ENCODE peak calls at places on chromosome 4, in six cellular contexts. T is sigmoid colon, Q is Panc1, B is suprapubic skin, Z is breast epithelium, K is spleen. X is an unnamed sample.

GRCh38 chr4:40949701-40950100 is 199.9 kb downstream of the NSUN7 start:
- DNase-seq in K (no peak), Z (no peak), B (no peak), T (no peak), Q (no peak), X (no peak)

GRCh38 chr4:132266374-132266773 is 882.7 kb upstream of the PCDH10 start:
- DNase-seq in B (no peak), Z (no peak), T (no peak), K (no peak), Q (no peak), X (no peak)

GRCh38 chr4:61556277-61556676 is 356.2 kb downstream of the ADGRL3 start:
- DNase-seq in Z (no peak), B (no peak), T (no peak), Q (no peak), K (no peak), X (no peak)

GRCh38 chr4:79686976-79687375 is 278.9 kb upstream of the GK2 start:
- DNase-seq in Z (no peak), T (no peak), B (no peak), K (no peak), Q (no peak), X (no peak)

GRCh38 chr4:169236901-169237626 is 33.7 kb downstream of the SH3RF1 start:
- DNase-seq in K (no peak), T (no peak), B (no peak), Z (peak), Q (no peak), X (no peak)

GRCh38 chr4:15378055-15378454 is 49.8 kb upstream of the C1QTNF7 start:
- DNase-seq in B (no peak), Q (no peak), Z (no peak), K (no peak), T (no peak), X (no peak)

GRCh38 chr4:121397941-121398601 is 17.3 kb upstream of the QRFPR start:
- DNase-seq in Z (no peak), B (no peak), K (no peak), T (peak), Q (no peak), X (no peak)

GRCh38 chr4:74230902-74231499 is 73.1 kb downstream of the MTHFD2L start:
- DNase-seq in B (no peak), Q (no peak), K (no peak), Z (no peak), T (no peak), X (no peak)

GRCh38 chr4:118752551-118752950 is 67.4 kb downstream of the METTL14 start:
- DNase-seq in K (no peak), B (no peak), Z (no peak), T (no peak), Q (no peak), X (no peak)

GRCh38 chr4:168699224-168699878 is 202.5 kb downstream of the PALLD start:
- DNase-seq in K (no peak), Z (no peak), Q (no peak), B (no peak), T (no peak), X (no peak)

GRCh38 chr4:581181-581580 is 5.1 kb upstream of the TMEM271 start:
- DNase-seq in T (no peak), Z (no peak), Q (no peak), K (no peak), B (no peak), X (no peak)

GRCh38 chr4:190016369-190017289 is 10.4 kb downstream of the FRG2 start:
- DNase-seq in Z (no peak), K (peak), Q (no peak), B (no peak), T (no peak), X (no peak)

GRCh38 chr4:83282049-83282535 is 2.5 kb downstream of the COQ2 start:
- DNase-seq in B (no peak), Q (no peak), T (no peak), K (no peak), Z (no peak), X (no peak)

GRCh38 chr4:74930166-74930565 is 2.8 kb upstream of the PARM1 start:
- DNase-seq in K (no peak), Z (no peak), T (no peak), Q (no peak), B (no peak), X (no peak)

GRCh38 chr4:99887837-99888236 is 6.4 kb downstream of the LAMTOR3 start:
- DNase-seq in Q (no peak), K (no peak), B (no peak), T (no peak), Z (no peak), X (no peak)

GRCh38 chr4:85147481-85148076 is 181.1 kb upstream of the WDFY3 start:
- DNase-seq in Z (peak), K (peak), B (no peak), Q (peak), T (peak), X (no peak)

GRCh38 chr4:140372607-140373327 is 679 bp upstream of the SCOC start:
- DNase-seq in T (no peak), K (no peak), B (no peak), Z (no peak), Q (no peak), X (no peak)

GRCh38 chr4:7708981-7709380 is 230.7 kb downstream of the AFAP1 start:
- DNase-seq in Z (no peak), T (no peak), K (no peak), Q (no peak), B (no peak), X (no peak)

GRCh38 chr4:37631551-37631950 is 54.6 kb downstream of the RELL1 start:
- DNase-seq in K (no peak), Q (no peak), T (peak), Z (peak), B (peak), X (no peak)

GRCh38 chr4:140331245-140331644 is 42.2 kb upstream of the SCOC start:
- DNase-seq in K (no peak), Q (no peak), Z (no peak), T (no peak), B (no peak), X (no peak)

GRCh38 chr4:184117662-184118199 is 99.9 kb downstream of the ENPP6 start:
- DNase-seq in B (no peak), Q (no peak), T (no peak), K (no peak), Z (no peak), X (peak)

GRCh38 chr4:66489783-66490452 is 819.6 kb upstream of the EPHA5 start:
- DNase-seq in K (no peak), T (no peak), Q (no peak), Z (no peak), B (no peak), X (no peak)

GRCh38 chr4:15031993-15032660 is 29.8 kb downstream of the CPEB2 start:
- DNase-seq in K (no peak), Q (peak), Z (no peak), B (no peak), T (no peak), X (no peak)

GRCh38 chr4:61541474-61541873 is 341.3 kb downstream of the ADGRL3 start:
- DNase-seq in T (no peak), Q (no peak), K (no peak), B (no peak), Z (no peak), X (no peak)

GRCh38 chr4:182569561-182569960 is 326.4 kb downstream of the TENM3 start:
- DNase-seq in T (no peak), Z (no peak), K (no peak), B (no peak), Q (no peak), X (no peak)

GRCh38 chr4:173181769-173182374 is 13.3 kb downstream of the GALNT7 start:
- DNase-seq in Z (no peak), T (no peak), K (no peak), B (no peak), Q (no peak), X (no peak)

GRCh38 chr4:172202480-172203076 is 389.4 kb downstream of the GALNTL6 start:
- DNase-seq in T (no peak), B (no peak), K (no peak), Q (peak), Z (no peak), X (no peak)

GRCh38 chr4:123547167-123547817 is 150.7 kb downstream of the SPRY1 start:
- DNase-seq in T (no peak), K (no peak), B (peak), Z (peak), Q (no peak), X (no peak)

GRCh38 chr4:156939801-156940200 is 31.8 kb downstream of the PDGFC start:
- DNase-seq in Q (no peak), B (no peak), T (no peak), Z (no peak), K (no peak), X (no peak)

GRCh38 chr4:168218663-168219062 is 99.9 kb downstream of the DDX60 start:
- DNase-seq in B (no peak), K (no peak), T (no peak), Q (no peak), Z (no peak), X (no peak)

DNA sequence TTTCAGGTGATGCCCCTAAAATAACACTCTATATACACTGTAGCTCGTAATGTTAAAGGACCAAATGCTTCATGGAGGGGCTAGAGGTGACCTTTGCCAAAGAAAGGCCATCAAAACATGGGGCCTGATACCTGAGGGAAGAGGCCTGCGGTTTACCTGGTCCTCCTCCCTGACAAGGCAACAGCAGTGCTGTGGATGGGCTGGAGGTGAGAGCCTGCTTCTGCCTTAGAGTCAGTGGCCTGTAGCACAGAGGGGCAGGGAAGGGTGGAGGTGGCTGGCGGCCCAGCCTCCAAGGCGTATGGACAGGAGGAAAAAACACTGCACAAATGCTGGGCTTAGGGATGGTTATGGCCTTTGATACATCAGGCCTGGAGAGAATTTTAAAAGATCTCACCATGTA is 137.8 kb upstream of the USP38 start:
- DNase-seq in Q (no peak), B (no peak), Z (no peak), K (no peak), T (no peak), X (no peak)
- TF ChIP-seq POLR2AphosphoS5 in Q (no peak), B (no peak), Z (no peak), K (no peak), T (no peak), X (no peak)

DNA sequence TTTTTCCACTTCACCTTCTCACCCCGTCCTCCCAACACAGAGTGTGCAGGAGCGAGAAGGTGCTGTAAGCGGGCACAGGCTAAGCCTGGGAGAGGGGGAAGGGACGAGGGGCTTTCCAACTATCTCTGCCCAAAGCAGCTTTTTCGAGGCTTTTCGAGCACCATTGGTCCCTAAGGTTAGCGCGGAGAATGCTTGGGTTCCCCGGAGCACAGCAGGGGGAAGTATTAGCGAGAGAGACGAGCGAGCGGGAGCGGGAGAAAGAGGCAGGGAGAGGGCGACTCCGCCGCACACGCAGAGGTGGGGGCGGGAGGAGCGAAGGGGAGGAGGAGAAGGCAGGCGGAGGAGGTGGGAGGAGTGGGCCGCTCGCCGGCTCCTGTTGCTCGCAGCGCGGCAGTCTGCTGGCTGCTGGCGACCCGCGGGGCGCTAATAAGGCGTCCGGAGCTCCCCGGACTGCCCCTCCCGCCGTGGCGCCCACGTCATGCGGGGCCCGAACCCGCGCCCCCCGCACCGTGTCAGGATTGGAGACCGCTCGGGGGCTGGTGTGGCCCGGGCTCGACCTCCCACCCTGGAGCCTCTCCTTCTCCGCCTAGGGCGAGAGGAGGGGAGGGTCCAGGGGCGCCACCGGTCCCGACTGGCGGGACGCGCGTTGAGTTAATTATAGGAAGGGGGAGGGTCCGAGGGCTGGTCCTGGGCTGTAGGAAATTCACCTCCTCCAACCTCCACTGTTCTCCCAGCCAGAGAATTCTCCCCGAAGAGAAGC is at the start of gene ADAMTS3:
- DNase-seq in K (peak), Q (no peak), B (peak), Z (peak), T (peak), X (no peak)
- TF ChIP-seq POLR2AphosphoS5 in K (peak), Q (no peak), B (no peak), Z (no peak), T (no peak), X (no peak)

GRCh38 chr4:86847576-86847975 is 1.6 kb downstream of the SLC10A6 start:
- DNase-seq in Z (no peak), K (no peak), T (no peak), Q (no peak), B (no peak), X (no peak)

GRCh38 chr4:86848732-86849617 is at the start of gene SLC10A6:
- DNase-seq in Z (no peak), Q (no peak), K (no peak), T (no peak), B (no peak), X (no peak)

GRCh38 chr4:86845593-86845992 is 3.6 kb downstream of the SLC10A6 start:
- DNase-seq in K (no peak), B (no peak), Q (no peak), T (no peak), Z (no peak), X (no peak)

GRCh38 chr4:86848136-86848535 is 1.0 kb downstream of the SLC10A6 start:
- DNase-seq in B (no peak), Q (no peak), T (no peak), K (no peak), Z (no peak), X (no peak)

DNA sequence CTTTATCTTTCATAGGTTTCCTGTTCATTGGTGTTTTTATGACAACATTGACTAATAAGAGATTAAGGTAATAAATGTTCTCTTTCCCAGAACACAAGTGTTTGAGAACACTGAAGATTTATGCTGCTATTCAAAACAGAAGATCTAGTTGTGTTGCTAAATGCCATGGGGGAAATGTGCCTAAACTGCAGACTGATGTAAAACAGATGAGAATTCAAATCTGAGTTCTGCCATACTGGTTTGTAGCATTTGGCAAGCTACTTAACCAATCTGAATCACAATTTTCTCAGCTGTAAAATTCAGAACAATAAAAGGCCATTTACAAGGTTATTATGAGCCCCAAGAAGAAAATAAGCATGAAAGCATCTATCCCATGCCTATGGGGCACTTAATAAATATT is 2.3 kb downstream of the SLC10A6 start:
- DNase-seq in B (no peak), Q (no peak), T (no peak), Z (no peak), K (no peak), X (no peak)
- TF ChIP-seq POLR2AphosphoS5 in B (no peak), Q (no peak), T (no peak), Z (no peak), K (no peak), X (peak)

GRCh38 chr4:76252271-76252653 is 741 bp downstream of the FAM47E start:
- DNase-seq in Q (no peak), Z (no peak), B (no peak), T (no peak), K (no peak), X (no peak)

GRCh38 chr4:76250962-76251361 is 559 bp upstream of the FAM47E start:
- DNase-seq in B (no peak), K (no peak), Z (no peak), T (no peak), Q (no peak), X (no peak)

GRCh38 chr4:76253511-76253910 is 2.0 kb downstream of the FAM47E start:
- DNase-seq in Z (no peak), B (no peak), T (no peak), Q (no peak), K (no peak), X (no peak)

GRCh38 chr4:76256032-76256431 is 4.5 kb downstream of the FAM47E start:
- DNase-seq in Q (no peak), K (no peak), Z (no peak), T (no peak), B (no peak), X (no peak)

DNA sequence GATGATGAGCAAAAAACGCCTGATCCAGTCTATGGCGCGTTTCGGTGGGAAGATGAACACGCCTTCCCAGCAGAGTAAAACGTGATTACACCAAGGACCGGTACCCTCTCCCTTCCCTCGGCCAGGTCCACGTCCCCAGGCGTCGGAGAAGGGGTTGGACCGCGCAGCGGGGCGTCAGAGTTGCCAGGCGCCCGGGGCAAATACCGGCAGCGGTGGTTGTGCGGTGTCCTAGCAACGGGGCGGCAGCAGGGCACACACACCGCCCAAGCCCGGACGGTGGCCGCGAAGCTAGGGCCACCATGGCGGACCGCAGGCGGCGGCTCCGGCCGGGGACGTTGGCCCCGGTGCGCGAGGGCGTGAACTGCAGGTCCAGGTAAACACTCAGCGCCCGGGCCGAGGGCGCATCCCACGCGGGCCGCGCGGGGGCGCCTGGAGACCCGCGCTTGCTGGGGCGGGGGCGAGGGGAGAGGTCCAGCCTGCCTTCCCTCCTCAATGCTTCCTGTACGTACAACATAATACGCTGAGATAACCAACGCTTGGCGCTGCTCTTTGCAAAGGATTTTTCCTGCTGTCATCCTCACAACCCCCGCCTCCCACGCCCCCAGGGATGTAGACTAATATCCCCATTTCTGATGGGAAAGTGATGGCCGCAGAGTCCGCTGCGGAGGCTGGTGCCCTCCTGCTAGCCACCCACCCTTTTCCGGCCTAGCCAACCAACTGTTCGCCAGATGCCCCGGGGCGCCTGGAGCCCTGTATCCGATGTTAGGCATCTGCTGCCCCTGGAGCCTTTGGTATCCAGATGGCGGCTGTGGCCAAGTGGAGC is at the start of gene FAM47E:
- DNase-seq in Q (no peak), T (peak), K (peak), Z (peak), B (peak), X (no peak)
- TF ChIP-seq POLR2AphosphoS5 in Q (no peak), T (no peak), K (peak), Z (peak), B (no peak), X (no peak)

GRCh38 chr4:3112241-3112978 is 37.9 kb downstream of the HTT start:
- DNase-seq in K (no peak), T (no peak), B (no peak), Z (no peak), Q (no peak), X (no peak)
- TF ChIP-seq POLR2AphosphoS5 in K (no peak), T (no peak), B (no peak), Z (no peak), Q (no peak), X (no peak)

GRCh38 chr4:112284662-112285411 is 867 bp downstream of the TIFA start:
- DNase-seq in Q (no peak), Z (peak), K (peak), B (no peak), T (no peak), X (no peak)
- TF ChIP-seq POLR2AphosphoS5 in Q (no peak), Z (peak), K (no peak), B (no peak), T (no peak), X (no peak)

X was measured in vagina.